ENCODE peak calls at places on chromosome 16, in eight cellular contexts. Y, I, R, C, S, P, A and F are unnamed samples.

GRCh38 chr16:71456801-71457200 is 5.2 kb downstream of the ZNF23 start:
- DNase-seq in Y (no peak), I (no peak), R (no peak), C (no peak), S (no peak), P (no peak), A (no peak), F (no peak)

GRCh38 chr16:15899538-15900100 is 11.2 kb upstream of the CEP20 start:
- DNase-seq in Y (no peak), I (peak), R (no peak), C (peak), S (peak), P (no peak), A (no peak), F (no peak)

GRCh38 chr16:11145173-11145820 is 110.7 kb downstream of the SOCS1 start:
- DNase-seq in Y (no peak), I (no peak), R (no peak), C (no peak), S (no peak), P (no peak), A (no peak), F (no peak)

GRCh38 chr16:31251435-31251834 is 8.3 kb upstream of the ITGAM start:
- DNase-seq in Y (no peak), I (no peak), R (no peak), C (no peak), S (no peak), P (no peak), A (no peak), F (no peak)

GRCh38 chr16:22123146-22123545 is 30.8 kb downstream of the VWA3A start:
- DNase-seq in Y (peak), I (no peak), R (no peak), C (no peak), S (no peak), P (no peak), A (no peak), F (no peak)

GRCh38 chr16:46573008-46573833 is 48.0 kb downstream of the SHCBP1 start:
- DNase-seq in Y (no peak), I (peak), R (no peak), C (no peak), S (no peak), P (no peak), A (no peak), F (no peak)

GRCh38 chr16:24009060-24009459 is 173.3 kb downstream of the PRKCB start:
- DNase-seq in Y (no peak), I (no peak), R (no peak), C (no peak), S (no peak), P (no peak), A (no peak), F (no peak)

GRCh38 chr16:21101631-21102420 is 48.8 kb downstream of the DNAH3 start:
- DNase-seq in Y (no peak), I (peak), R (no peak), C (peak), S (peak), P (no peak), A (no peak), F (peak)

GRCh38 chr16:68040506-68041288 is 17.6 kb downstream of the DUS2 start:
- DNase-seq in Y (peak), I (peak), R (peak), C (peak), S (peak), P (peak), A (peak), F (peak)

GRCh38 chr16:1150511-1150982 is 2.4 kb upstream of the CACNA1H start:
- DNase-seq in Y (no peak), I (no peak), R (no peak), C (no peak), S (no peak), P (no peak), A (peak), F (no peak)

GRCh38 chr16:50301626-50302471 is 35.5 kb downstream of the ADCY7 start:
- DNase-seq in Y (peak), I (no peak), R (no peak), C (no peak), S (no peak), P (no peak), A (no peak), F (no peak)

GRCh38 chr16:4805231-4805630 is 2.8 kb upstream of the ROGDI start:
- DNase-seq in Y (no peak), I (no peak), R (no peak), C (no peak), S (no peak), P (no peak), A (no peak), F (no peak)

GRCh38 chr16:21166561-21166961 is 8.1 kb downstream of the LDAF1 start:
- DNase-seq in Y (no peak), I (no peak), R (no peak), C (no peak), S (no peak), P (no peak), A (no peak), F (no peak)

GRCh38 chr16:53502331-53503269 is at the start of gene AKTIP:
- DNase-seq in Y (no peak), I (peak), R (no peak), C (peak), S (peak), P (no peak), A (no peak), F (peak)

GRCh38 chr16:77297996-77298637 is 98.9 kb downstream of the SYCE1L start:
- DNase-seq in Y (no peak), I (no peak), R (no peak), C (no peak), S (no peak), P (no peak), A (no peak), F (peak)

GRCh38 chr16:56625140-56625942 is at the start of gene MT1E:
- DNase-seq in Y (peak), I (no peak), R (peak), C (peak), S (peak), P (no peak), A (peak), F (peak)

GRCh38 chr16:74949309-74949708 is 35.6 kb downstream of the WDR59 start:
- DNase-seq in Y (no peak), I (no peak), R (no peak), C (no peak), S (no peak), P (no peak), A (no peak), F (no peak)

GRCh38 chr16:84730406-84731106 is 30.8 kb downstream of the USP10 start:
- DNase-seq in Y (peak), I (peak), R (peak), C (no peak), S (peak), P (no peak), A (no peak), F (peak)

GRCh38 chr16:70520612-70521297 is 2.6 kb downstream of the COG4 start:
- DNase-seq in Y (no peak), I (peak), R (no peak), C (no peak), S (no peak), P (no peak), A (peak), F (peak)

GRCh38 chr16:80914379-80915078 is 92.2 kb downstream of the CMC2 start:
- DNase-seq in Y (no peak), I (no peak), R (no peak), C (no peak), S (no peak), P (no peak), A (no peak), F (no peak)

GRCh38 chr16:14013571-14014283 is 57.4 kb upstream of the MRTFB start:
- DNase-seq in Y (peak), I (peak), R (no peak), C (no peak), S (no peak), P (no peak), A (no peak), F (no peak)

GRCh38 chr16:85370881-85371651 is 242.1 kb upstream of the GSE1 start:
- DNase-seq in Y (peak), I (no peak), R (no peak), C (no peak), S (peak), P (no peak), A (no peak), F (no peak)

GRCh38 chr16:4273858-4274291 is 1.1 kb upstream of the TFAP4 start:
- DNase-seq in Y (peak), I (peak), R (peak), C (peak), S (peak), P (no peak), A (no peak), F (peak)

GRCh38 chr16:72493681-72494415 is 321.9 kb upstream of the PMFBP1 start:
- DNase-seq in Y (no peak), I (peak), R (no peak), C (no peak), S (no peak), P (no peak), A (no peak), F (no peak)

GRCh38 chr16:81165411-81166097 is 69.4 kb upstream of the GCSH start:
- DNase-seq in Y (no peak), I (no peak), R (no peak), C (no peak), S (no peak), P (no peak), A (no peak), F (no peak)

GRCh38 chr16:2032285-2033056 is 5.8 kb downstream of the NHERF2 start:
- DNase-seq in Y (no peak), I (no peak), R (no peak), C (no peak), S (no peak), P (no peak), A (no peak), F (peak)

GRCh38 chr16:86371083-86371803 is 139.1 kb upstream of the FOXF1 start:
- DNase-seq in Y (no peak), I (no peak), R (no peak), C (no peak), S (no peak), P (no peak), A (no peak), F (no peak)

GRCh38 chr16:27199747-27200146 is 3.6 kb upstream of the KDM8 start:
- DNase-seq in Y (no peak), I (no peak), R (no peak), C (no peak), S (no peak), P (no peak), A (peak), F (no peak)

GRCh38 chr16:17223576-17223975 is 247.2 kb downstream of the XYLT1 start:
- DNase-seq in Y (no peak), I (no peak), R (no peak), C (no peak), S (no peak), P (no peak), A (no peak), F (no peak)

GRCh38 chr16:1530883-1531637 is 2.4 kb upstream of the TMEM204 start:
- DNase-seq in Y (peak), I (no peak), R (no peak), C (no peak), S (no peak), P (no peak), A (no peak), F (peak)

GRCh38 chr16:71359431-71359830 is 908 bp downstream of the CALB2 start:
- DNase-seq in Y (no peak), I (no peak), R (no peak), C (no peak), S (no peak), P (no peak), A (no peak), F (no peak)

GRCh38 chr16:81514041-81514559 is 69.5 kb downstream of the CMIP start:
- DNase-seq in Y (peak), I (no peak), R (no peak), C (no peak), S (no peak), P (no peak), A (no peak), F (no peak)

GRCh38 chr16:1298406-1298805 is 11.0 kb upstream of the UBE2I start:
- DNase-seq in Y (no peak), I (no peak), R (no peak), C (no peak), S (no peak), P (no peak), A (no peak), F (no peak)

GRCh38 chr16:78770353-78771091 is 671.1 kb downstream of the WWOX start:
- DNase-seq in Y (peak), I (no peak), R (peak), C (peak), S (peak), P (peak), A (peak), F (peak)

GRCh38 chr16:4515611-4516233 is 22.9 kb downstream of the CDIP1 start:
- DNase-seq in Y (no peak), I (no peak), R (no peak), C (no peak), S (no peak), P (no peak), A (no peak), F (peak)

GRCh38 chr16:72123426-72123825 is 29.8 kb downstream of the DHX38 start:
- DNase-seq in Y (no peak), I (no peak), R (no peak), C (no peak), S (no peak), P (no peak), A (no peak), F (no peak)